ENCODE peak calls at places on chromosomes 12 and 14, in eight cellular contexts. One of them, this sample, is unnamed.

GRCh38 chr12:95118788-95119179 is 45.4 kb upstream of the NR2C1 start:
- DNase-seq in hypothalamus: no peak
- DNase-seq in stimulated activated CD8-positive, alpha-beta memory T cell treated with anti-CD3 and anti-CD28 coated beads, Interleukin-12 subunit alpha, Interleukin-12 subunit beta, amount 100 ng/mL, for 1 hour: no peak
- DNase-seq in amniotic epithelial cell: no peak
- DNase-seq in C1 segment of cervical spinal cord: no peak
- DNase-seq in neural progenitor cell: no peak
- DNase-seq in CD4-positive, CD25-positive, alpha-beta regulatory T cell: no peak
- DNase-seq in HuH-7: no peak
- DNase-seq in this sample: no peak

GRCh38 chr12:91744613-91745012 is 401.0 kb downstream of the BTG1 start:
- DNase-seq in CD4-positive, CD25-positive, alpha-beta regulatory T cell: no peak
- DNase-seq in C1 segment of cervical spinal cord: no peak
- DNase-seq in neural progenitor cell: no peak
- DNase-seq in HuH-7: no peak
- DNase-seq in amniotic epithelial cell: no peak
- DNase-seq in stimulated activated CD8-positive, alpha-beta memory T cell treated with anti-CD3 and anti-CD28 coated beads, Interleukin-12 subunit alpha, Interleukin-12 subunit beta, amount 100 ng/mL, for 1 hour: no peak
- DNase-seq in hypothalamus: no peak
- DNase-seq in this sample: no peak

GRCh38 chr14:67335781-67336180 is 23.8 kb downstream of the ATP6V1D start:
- DNase-seq in C1 segment of cervical spinal cord: no peak
- DNase-seq in amniotic epithelial cell: peak
- DNase-seq in neural progenitor cell: peak
- DNase-seq in HuH-7: peak
- DNase-seq in hypothalamus: no peak
- DNase-seq in CD4-positive, CD25-positive, alpha-beta regulatory T cell: no peak
- DNase-seq in stimulated activated CD8-positive, alpha-beta memory T cell treated with anti-CD3 and anti-CD28 coated beads, Interleukin-12 subunit alpha, Interleukin-12 subunit beta, amount 100 ng/mL, for 1 hour: no peak
- DNase-seq in this sample: no peak

GRCh38 chr14:89351364-89351957 is 65.6 kb downstream of the FOXN3 start:
- DNase-seq in hypothalamus: no peak
- DNase-seq in CD4-positive, CD25-positive, alpha-beta regulatory T cell: no peak
- DNase-seq in HuH-7: peak
- DNase-seq in neural progenitor cell: peak
- DNase-seq in C1 segment of cervical spinal cord: no peak
- DNase-seq in amniotic epithelial cell: peak
- DNase-seq in stimulated activated CD8-positive, alpha-beta memory T cell treated with anti-CD3 and anti-CD28 coated beads, Interleukin-12 subunit alpha, Interleukin-12 subunit beta, amount 100 ng/mL, for 1 hour: no peak
- DNase-seq in this sample: no peak

GRCh38 chr12:5803532-5803931 is 141.5 kb downstream of the ANO2 start:
- DNase-seq in hypothalamus: no peak
- DNase-seq in CD4-positive, CD25-positive, alpha-beta regulatory T cell: no peak
- DNase-seq in amniotic epithelial cell: no peak
- DNase-seq in C1 segment of cervical spinal cord: no peak
- DNase-seq in neural progenitor cell: no peak
- DNase-seq in HuH-7: no peak
- DNase-seq in stimulated activated CD8-positive, alpha-beta memory T cell treated with anti-CD3 and anti-CD28 coated beads, Interleukin-12 subunit alpha, Interleukin-12 subunit beta, amount 100 ng/mL, for 1 hour: no peak
- DNase-seq in this sample: no peak

GRCh38 chr12:70006619-70006973 is 181.6 kb downstream of the MYRFL start:
- DNase-seq in stimulated activated CD8-positive, alpha-beta memory T cell treated with anti-CD3 and anti-CD28 coated beads, Interleukin-12 subunit alpha, Interleukin-12 subunit beta, amount 100 ng/mL, for 1 hour: no peak
- DNase-seq in C1 segment of cervical spinal cord: no peak
- DNase-seq in hypothalamus: no peak
- DNase-seq in neural progenitor cell: no peak
- DNase-seq in amniotic epithelial cell: no peak
- DNase-seq in HuH-7: no peak
- DNase-seq in CD4-positive, CD25-positive, alpha-beta regulatory T cell: no peak
- DNase-seq in this sample: peak

GRCh38 chr14:69048456-69048855 is 69.4 kb upstream of the ACTN1 start:
- DNase-seq in C1 segment of cervical spinal cord: no peak
- DNase-seq in CD4-positive, CD25-positive, alpha-beta regulatory T cell: no peak
- DNase-seq in amniotic epithelial cell: peak
- DNase-seq in HuH-7: no peak
- DNase-seq in stimulated activated CD8-positive, alpha-beta memory T cell treated with anti-CD3 and anti-CD28 coated beads, Interleukin-12 subunit alpha, Interleukin-12 subunit beta, amount 100 ng/mL, for 1 hour: no peak
- DNase-seq in hypothalamus: peak
- DNase-seq in neural progenitor cell: no peak
- DNase-seq in this sample: no peak

GRCh38 chr12:107145397-107145796 is 52.0 kb upstream of the CRY1 start:
- DNase-seq in amniotic epithelial cell: peak
- DNase-seq in neural progenitor cell: no peak
- DNase-seq in HuH-7: no peak
- DNase-seq in CD4-positive, CD25-positive, alpha-beta regulatory T cell: no peak
- DNase-seq in stimulated activated CD8-positive, alpha-beta memory T cell treated with anti-CD3 and anti-CD28 coated beads, Interleukin-12 subunit alpha, Interleukin-12 subunit beta, amount 100 ng/mL, for 1 hour: no peak
- DNase-seq in hypothalamus: no peak
- DNase-seq in C1 segment of cervical spinal cord: no peak
- DNase-seq in this sample: no peak

GRCh38 chr12:62801796-62802195 is 133.2 kb downstream of the PPM1H start:
- DNase-seq in hypothalamus: no peak
- DNase-seq in HuH-7: no peak
- DNase-seq in neural progenitor cell: no peak
- DNase-seq in amniotic epithelial cell: no peak
- DNase-seq in C1 segment of cervical spinal cord: no peak
- DNase-seq in stimulated activated CD8-positive, alpha-beta memory T cell treated with anti-CD3 and anti-CD28 coated beads, Interleukin-12 subunit alpha, Interleukin-12 subunit beta, amount 100 ng/mL, for 1 hour: no peak
- DNase-seq in CD4-positive, CD25-positive, alpha-beta regulatory T cell: no peak
- DNase-seq in this sample: no peak

GRCh38 chr14:103825103-103825502 is 22.3 kb downstream of the PPP1R13B start:
- DNase-seq in hypothalamus: no peak
- DNase-seq in neural progenitor cell: no peak
- DNase-seq in stimulated activated CD8-positive, alpha-beta memory T cell treated with anti-CD3 and anti-CD28 coated beads, Interleukin-12 subunit alpha, Interleukin-12 subunit beta, amount 100 ng/mL, for 1 hour: no peak
- DNase-seq in HuH-7: no peak
- DNase-seq in CD4-positive, CD25-positive, alpha-beta regulatory T cell: no peak
- DNase-seq in C1 segment of cervical spinal cord: no peak
- DNase-seq in amniotic epithelial cell: no peak
- DNase-seq in this sample: no peak

GRCh38 chr14:80926706-80927384 is 14.7 kb downstream of the CEP128 start:
- DNase-seq in hypothalamus: no peak
- DNase-seq in stimulated activated CD8-positive, alpha-beta memory T cell treated with anti-CD3 and anti-CD28 coated beads, Interleukin-12 subunit alpha, Interleukin-12 subunit beta, amount 100 ng/mL, for 1 hour: no peak
- DNase-seq in amniotic epithelial cell: peak
- DNase-seq in HuH-7: no peak
- DNase-seq in neural progenitor cell: no peak
- DNase-seq in CD4-positive, CD25-positive, alpha-beta regulatory T cell: no peak
- DNase-seq in C1 segment of cervical spinal cord: no peak
- DNase-seq in this sample: no peak

GRCh38 chr12:2689393-2689792 is 105.4 kb upstream of the FKBP4 start:
- DNase-seq in amniotic epithelial cell: no peak
- DNase-seq in stimulated activated CD8-positive, alpha-beta memory T cell treated with anti-CD3 and anti-CD28 coated beads, Interleukin-12 subunit alpha, Interleukin-12 subunit beta, amount 100 ng/mL, for 1 hour: no peak
- DNase-seq in HuH-7: no peak
- DNase-seq in CD4-positive, CD25-positive, alpha-beta regulatory T cell: no peak
- DNase-seq in hypothalamus: no peak
- DNase-seq in neural progenitor cell: no peak
- DNase-seq in C1 segment of cervical spinal cord: no peak
- DNase-seq in this sample: no peak

GRCh38 chr14:99075061-99075460 is 196.9 kb downstream of the BCL11B start:
- DNase-seq in neural progenitor cell: no peak
- DNase-seq in amniotic epithelial cell: no peak
- DNase-seq in C1 segment of cervical spinal cord: no peak
- DNase-seq in hypothalamus: no peak
- DNase-seq in HuH-7: no peak
- DNase-seq in CD4-positive, CD25-positive, alpha-beta regulatory T cell: no peak
- DNase-seq in stimulated activated CD8-positive, alpha-beta memory T cell treated with anti-CD3 and anti-CD28 coated beads, Interleukin-12 subunit alpha, Interleukin-12 subunit beta, amount 100 ng/mL, for 1 hour: no peak
- DNase-seq in this sample: no peak

GRCh38 chr14:74064883-74065282 is 19.4 kb downstream of the ALDH6A1 start:
- DNase-seq in CD4-positive, CD25-positive, alpha-beta regulatory T cell: no peak
- DNase-seq in C1 segment of cervical spinal cord: no peak
- DNase-seq in amniotic epithelial cell: peak
- DNase-seq in stimulated activated CD8-positive, alpha-beta memory T cell treated with anti-CD3 and anti-CD28 coated beads, Interleukin-12 subunit alpha, Interleukin-12 subunit beta, amount 100 ng/mL, for 1 hour: no peak
- DNase-seq in hypothalamus: no peak
- DNase-seq in HuH-7: no peak
- DNase-seq in neural progenitor cell: no peak
- DNase-seq in this sample: no peak

GRCh38 chr12:123254853-123255446 is 16.7 kb downstream of the CDK2AP1 start:
- DNase-seq in stimulated activated CD8-positive, alpha-beta memory T cell treated with anti-CD3 and anti-CD28 coated beads, Interleukin-12 subunit alpha, Interleukin-12 subunit beta, amount 100 ng/mL, for 1 hour: no peak
- DNase-seq in CD4-positive, CD25-positive, alpha-beta regulatory T cell: no peak
- DNase-seq in neural progenitor cell: no peak
- DNase-seq in amniotic epithelial cell: no peak
- DNase-seq in HuH-7: no peak
- DNase-seq in C1 segment of cervical spinal cord: no peak
- DNase-seq in hypothalamus: no peak
- DNase-seq in this sample: no peak

This sample was measured in posterior cingulate gyrus.